ENCODE peak calls at places on chromosomes 5 and 9, in six cellular contexts. V is WERI-Rb-1, Y is NCI-H774, R is substantia nigra, H is astrocyte of the spinal cord, L is aorta. F is an unnamed sample.

GRCh38 chr5:6950250-6950649 is 237.0 kb downstream of the TENT4A start:
- DNase-seq in V (no peak), Y (no peak), R (no peak), H (no peak), L (no peak), F (no peak)

GRCh38 chr9:77514886-77515711 is 133.0 kb downstream of the GNA14 start:
- DNase-seq in V (no peak), Y (no peak), R (no peak), H (peak; percentile 90), L (peak; percentile 58), F (no peak)

GRCh38 chr5:131252824-131253171 is 11.1 kb upstream of the CDC42SE2 start:
- DNase-seq in V (no peak), Y (no peak), R (no peak), H (no peak), L (peak; percentile 81), F (no peak)

GRCh38 chr5:1222621-1223277 is 2.4 kb upstream of the SLC6A18 start:
- DNase-seq in V (no peak), Y (no peak), R (no peak), H (no peak), L (no peak), F (no peak)

GRCh38 chr9:134992755-134993124 is 75.0 kb upstream of the FCN1 start:
- DNase-seq in V (no peak), Y (no peak), R (no peak), H (no peak), L (peak; percentile 38), F (no peak)

GRCh38 chr9:128099932-128100491 is 27.5 kb downstream of the PTGES2 start:
- DNase-seq in V (no peak), Y (no peak), R (no peak), H (no peak), L (no peak), F (no peak)

GRCh38 chr5:169148066-169148740 is 152.7 kb downstream of the SLIT3 start:
- DNase-seq in V (no peak), Y (no peak), R (no peak), H (no peak), L (no peak), F (no peak)

GRCh38 chr5:91591076-91591475 is 208.0 kb upstream of the ARRDC3 start:
- DNase-seq in V (no peak), Y (no peak), R (no peak), H (peak; percentile 8), L (no peak), F (no peak)

GRCh38 chr9:91896513-91897121 is 53.4 kb downstream of the ROR2 start:
- DNase-seq in V (peak; percentile 84), Y (peak; percentile 37), R (no peak), H (peak; percentile 46), L (peak; percentile 47), F (no peak)

GRCh38 chr9:93064392-93065124 is 6.1 kb downstream of the SUSD3 start:
- DNase-seq in V (peak; percentile 50), Y (no peak), R (no peak), H (peak; percentile 14), L (peak; percentile 70), F (no peak)

GRCh38 chr5:164053123-164053522 is 547.7 kb downstream of the MAT2B start:
- DNase-seq in V (no peak), Y (no peak), R (no peak), H (no peak), L (no peak), F (no peak)

GRCh38 chr9:134690946-134691694 is 49.5 kb downstream of the COL5A1 start:
- DNase-seq in V (peak; percentile 71), Y (no peak), R (no peak), H (no peak), L (peak; percentile 49), F (peak; percentile 88)

GRCh38 chr5:161023591-161023990 is 171.6 kb upstream of the ATP10B start:
- DNase-seq in V (no peak), Y (no peak), R (no peak), H (no peak), L (no peak), F (no peak)

GRCh38 chr5:138648841-138649240 is 73.6 kb upstream of the HSPA9 start:
- DNase-seq in V (no peak), Y (no peak), R (no peak), H (no peak), L (no peak), F (no peak)

GRCh38 chr5:140362875-140363630 is 3.1 kb downstream of the SLC4A9 start:
- DNase-seq in V (peak; percentile 88), Y (peak; percentile 47), R (peak; percentile 63), H (peak; percentile 47), L (peak; percentile 76), F (peak; percentile 87)

GRCh38 chr9:115162946-115163345 is 45.0 kb upstream of the TNC start:
- DNase-seq in V (no peak), Y (no peak), R (no peak), H (no peak), L (no peak), F (no peak)

GRCh38 chr5:100647461-100648230 is 112.5 kb downstream of the FAM174A start:
- DNase-seq in V (no peak), Y (no peak), R (no peak), H (no peak), L (peak; percentile 69), F (no peak)

GRCh38 chr5:28156981-28157380 is 1118.6 kb upstream of the CDH9 start:
- DNase-seq in V (no peak), Y (no peak), R (no peak), H (peak; percentile 42), L (no peak), F (no peak)

F was measured in chondrocyte.